ENCODE peak calls at places on chromosome 4, in four cellular contexts. One of them, this sample, is unnamed.
A peak's percentile ranks its signal among the peaks of the same experiment; 100 is the strongest.

GRCh38 chr4:188092824-188093223 is 16.6 kb downstream of the TRIML2 start:
- DNase-seq in colonic mucosa: no peak
- DNase-seq in GM23338: no peak
- DNase-seq in upper lobe of right lung: no peak
- DNase-seq in this sample: no peak

GRCh38 chr4:186271279-186271678 is 5.3 kb downstream of the F11 start:
- DNase-seq in upper lobe of right lung: no peak
- DNase-seq in colonic mucosa: no peak
- DNase-seq in GM23338: no peak
- DNase-seq in this sample: no peak

GRCh38 chr4:7610062-7610670 is 175.4 kb upstream of the PSAPL1 start:
- DNase-seq in colonic mucosa: no peak
- DNase-seq in upper lobe of right lung: no peak
- DNase-seq in GM23338: no peak
- DNase-seq in this sample: no peak

GRCh38 chr4:51853027-51853682 is 10.2 kb downstream of the DCUN1D4 start:
- DNase-seq in GM23338: peak; percentile 42
- DNase-seq in colonic mucosa: peak; percentile 47
- DNase-seq in upper lobe of right lung: no peak
- DNase-seq in this sample: peak; percentile 84

GRCh38 chr4:176002007-176002623 is 63.5 kb upstream of the WDR17 start:
- DNase-seq in upper lobe of right lung: peak; percentile 80
- DNase-seq in GM23338: peak; percentile 78
- DNase-seq in colonic mucosa: peak; percentile 18
- DNase-seq in this sample: no peak

GRCh38 chr4:10011277-10011676 is 10.0 kb downstream of the SLC2A9 start:
- DNase-seq in GM23338: no peak
- DNase-seq in upper lobe of right lung: no peak
- DNase-seq in colonic mucosa: no peak
- DNase-seq in this sample: peak; percentile 51

GRCh38 chr4:13989496-13989895 is 362.0 kb upstream of the BOD1L1 start:
- DNase-seq in GM23338: no peak
- DNase-seq in upper lobe of right lung: no peak
- DNase-seq in colonic mucosa: no peak
- DNase-seq in this sample: no peak

GRCh38 chr4:136329042-136329662 is 1203.1 kb downstream of the PCDH18 start:
- DNase-seq in colonic mucosa: no peak
- DNase-seq in upper lobe of right lung: no peak
- DNase-seq in GM23338: peak; percentile 45
- DNase-seq in this sample: no peak

GRCh38 chr4:140237616-140238352 is 83.8 kb upstream of the MAML3 start:
- DNase-seq in GM23338: peak; percentile 89
- DNase-seq in upper lobe of right lung: peak; percentile 80
- DNase-seq in colonic mucosa: peak; percentile 80
- DNase-seq in this sample: peak; percentile 73

GRCh38 chr4:88614058-88614457 is 21.8 kb downstream of the HERC3 start:
- DNase-seq in colonic mucosa: no peak
- DNase-seq in GM23338: no peak
- DNase-seq in upper lobe of right lung: no peak
- DNase-seq in this sample: no peak

GRCh38 chr4:88613417-88613875 is 21.2 kb downstream of the HERC3 start:
- DNase-seq in GM23338: peak; percentile 49
- DNase-seq in colonic mucosa: no peak
- DNase-seq in upper lobe of right lung: no peak
- DNase-seq in this sample: peak; percentile 48

GRCh38 chr4:88618782-88619485 is 26.7 kb downstream of the HERC3 start:
- DNase-seq in upper lobe of right lung: no peak
- DNase-seq in colonic mucosa: no peak
- DNase-seq in GM23338: no peak
- DNase-seq in this sample: no peak

GRCh38 chr4:88619973-88620372 is 27.7 kb downstream of the HERC3 start:
- DNase-seq in GM23338: no peak
- DNase-seq in upper lobe of right lung: no peak
- DNase-seq in colonic mucosa: no peak
- DNase-seq in this sample: no peak

DNA sequence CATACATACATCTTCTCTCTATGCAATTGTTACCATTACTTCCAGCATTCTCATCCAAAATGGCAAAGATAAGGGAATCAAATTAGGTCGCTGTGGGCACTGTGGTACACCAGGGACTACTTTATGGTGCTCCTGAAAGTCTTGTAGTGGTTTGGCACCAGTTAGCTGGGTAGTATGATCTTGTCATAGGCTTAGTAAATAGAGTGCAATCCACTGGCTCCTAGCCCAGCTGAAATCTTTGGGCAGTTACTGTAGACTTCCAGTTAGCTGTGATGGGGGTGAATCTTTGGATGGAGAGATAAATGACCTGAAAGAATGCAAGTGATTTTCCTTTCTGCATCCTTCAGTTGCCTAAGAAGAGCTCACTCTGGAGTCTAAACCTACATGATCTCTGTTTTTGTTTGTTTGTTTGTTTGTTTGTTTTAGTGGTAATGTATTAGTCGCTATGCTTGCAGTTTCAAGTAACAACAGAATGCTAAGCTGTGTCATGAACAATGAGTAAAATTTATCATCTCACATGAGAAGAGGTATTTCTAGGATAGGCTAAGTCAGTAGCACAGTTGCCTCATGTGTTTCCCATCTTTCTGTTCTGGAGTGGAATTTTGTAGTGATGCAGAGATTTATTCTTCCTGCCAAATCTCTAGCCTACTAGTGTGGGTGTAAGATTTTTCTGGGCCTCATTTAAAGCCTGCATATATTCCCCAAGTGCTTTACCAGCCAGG is 24.2 kb downstream of the HERC3 start:
- DNase-seq in upper lobe of right lung: no peak
- DNase-seq in GM23338: no peak
- DNase-seq in colonic mucosa: no peak
- DNase-seq in this sample: no peak
- H3K27ac ChIP-seq in upper lobe of right lung: no peak overlapping the region
- H3K27ac ChIP-seq in GM23338: no peak overlapping the region
- H3K27ac ChIP-seq in colonic mucosa: no peak overlapping the region
- H3K27ac ChIP-seq in this sample: no peak overlapping the region

GRCh38 chr4:84474107-84474506 is 25.0 kb downstream of the NKX6-1 start:
- DNase-seq in GM23338: no peak
- DNase-seq in colonic mucosa: no peak
- DNase-seq in upper lobe of right lung: no peak
- DNase-seq in this sample: no peak

GRCh38 chr4:84479663-84480062 is 19.4 kb downstream of the NKX6-1 start:
- DNase-seq in colonic mucosa: no peak
- DNase-seq in upper lobe of right lung: no peak
- DNase-seq in GM23338: peak; percentile 42
- DNase-seq in this sample: no peak

GRCh38 chr4:84481077-84481878 is 17.8 kb downstream of the NKX6-1 start:
- DNase-seq in colonic mucosa: no peak
- DNase-seq in upper lobe of right lung: no peak
- DNase-seq in GM23338: peak; percentile 52
- DNase-seq in this sample: no peak

GRCh38 chr4:84480082-84480481 is 19.0 kb downstream of the NKX6-1 start:
- DNase-seq in upper lobe of right lung: no peak
- DNase-seq in colonic mucosa: no peak
- DNase-seq in GM23338: peak; percentile 41
- DNase-seq in this sample: no peak

DNA sequence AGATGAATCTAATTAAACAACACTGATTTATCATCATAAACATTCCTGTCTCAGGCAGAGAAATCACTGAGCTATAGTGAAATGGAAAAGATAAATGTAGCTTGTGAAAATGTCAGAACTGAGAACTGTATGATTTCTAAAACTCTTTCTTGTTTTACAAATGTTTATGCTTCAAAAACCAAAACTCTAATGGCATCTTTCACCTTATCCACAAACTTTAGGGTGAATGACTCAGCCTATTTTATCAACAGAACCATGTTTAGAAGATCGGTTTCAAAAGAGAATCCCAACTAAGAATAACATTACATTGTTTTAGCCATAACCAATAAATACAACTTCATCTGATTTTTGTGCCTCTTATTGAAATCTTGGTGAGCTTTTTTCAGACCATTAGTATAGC is 21.4 kb downstream of the NKX6-1 start:
- DNase-seq in upper lobe of right lung: no peak
- DNase-seq in GM23338: no peak
- DNase-seq in colonic mucosa: no peak
- DNase-seq in this sample: no peak
- H3K27me3 ChIP-seq in upper lobe of right lung: peaks cover 44% of the 10 kb centered on the region
- H3K27me3 ChIP-seq in GM23338: peaks cover 51% of the 10 kb centered on the region
- H3K27me3 ChIP-seq in colonic mucosa: peaks cover 24% of the 10 kb centered on the region
- H3K27me3 ChIP-seq in this sample: no peaks in the 10 kb centered on the region

GRCh38 chr4:67927251-67927650 is 36.0 kb downstream of the TMPRSS11A start:
- DNase-seq in GM23338: no peak
- DNase-seq in colonic mucosa: no peak
- DNase-seq in upper lobe of right lung: no peak
- DNase-seq in this sample: no peak
- H3K27ac ChIP-seq in GM23338: no peak overlapping the region
- H3K27ac ChIP-seq in colonic mucosa: no peak overlapping the region
- H3K27ac ChIP-seq in upper lobe of right lung: no peak overlapping the region
- H3K27ac ChIP-seq in this sample: no peak overlapping the region

GRCh38 chr4:148434075-148434773 is 8.0 kb downstream of the NR3C2 start:
- DNase-seq in upper lobe of right lung: no peak
- DNase-seq in GM23338: no peak
- DNase-seq in colonic mucosa: no peak
- DNase-seq in this sample: peak; percentile 79

GRCh38 chr4:148435654-148436406 is 6.4 kb downstream of the NR3C2 start:
- DNase-seq in upper lobe of right lung: no peak
- DNase-seq in colonic mucosa: peak; percentile 40
- DNase-seq in GM23338: no peak
- DNase-seq in this sample: no peak

GRCh38 chr4:148438047-148438446 is 4.2 kb downstream of the NR3C2 start:
- DNase-seq in upper lobe of right lung: no peak
- DNase-seq in GM23338: peak; percentile 6
- DNase-seq in colonic mucosa: no peak
- DNase-seq in this sample: no peak

GRCh38 chr4:148436512-148436911 is 5.7 kb downstream of the NR3C2 start:
- DNase-seq in upper lobe of right lung: no peak
- DNase-seq in colonic mucosa: no peak
- DNase-seq in GM23338: no peak
- DNase-seq in this sample: no peak

DNA sequence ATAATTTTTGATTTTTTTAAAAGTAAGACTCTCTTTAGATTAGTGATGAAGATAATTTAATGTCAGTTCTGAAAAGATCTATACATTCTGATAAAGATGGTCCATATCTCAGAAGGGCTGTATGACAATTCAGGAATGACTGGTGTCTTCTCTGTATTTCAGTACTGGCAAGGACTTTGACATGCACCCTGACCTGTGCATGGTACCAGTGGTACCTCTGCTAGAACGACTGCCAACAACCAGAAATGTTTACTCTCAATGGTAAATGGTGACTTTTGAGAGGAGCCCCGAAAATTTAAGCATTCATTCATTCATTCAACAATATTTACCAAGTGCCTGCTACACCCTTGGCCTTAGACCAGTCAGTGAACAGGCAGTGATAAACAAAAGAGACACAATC is 4.8 kb downstream of the NR3C2 start:
- DNase-seq in upper lobe of right lung: no peak
- DNase-seq in colonic mucosa: no peak
- DNase-seq in GM23338: no peak
- DNase-seq in this sample: no peak
- H3K27me3 ChIP-seq in upper lobe of right lung: no peaks in the 10 kb centered on the region
- H3K27me3 ChIP-seq in colonic mucosa: no peaks in the 10 kb centered on the region
- H3K27me3 ChIP-seq in GM23338: peaks cover 17% of the 10 kb centered on the region
- H3K27me3 ChIP-seq in this sample: no peaks in the 10 kb centered on the region

GRCh38 chr4:83603130-83603529 is 67.2 kb downstream of the GPAT3 start:
- DNase-seq in upper lobe of right lung: no peak
- DNase-seq in colonic mucosa: no peak
- DNase-seq in GM23338: no peak
- DNase-seq in this sample: no peak
- H3K27ac ChIP-seq in upper lobe of right lung: no peak overlapping the region
- H3K27ac ChIP-seq in colonic mucosa: no peak overlapping the region
- H3K27ac ChIP-seq in GM23338: no peak overlapping the region
- H3K27ac ChIP-seq in this sample: no peak overlapping the region

This sample was measured in small intestine.